ENCODE peak calls at places on chromosomes 4 and X, in eight cellular contexts. F is GM10248; G is nucleus accumbens; C is LoVo; L is fibroblast of pulmonary artery; Z is NCI-H1694 treated with DMSO at 0.1 percent for 48 hours; V is CD4-positive, CD25-positive, alpha-beta regulatory T cell; E is NAMALWA. K is an unnamed sample.

GRCh38 chr4:3393171-3393570 is 48.6 kb upstream of the HGFAC start:
- DNase-seq in F (no peak), G (no peak), C (no peak), L (no peak), Z (no peak), V (no peak), E (no peak), K (no peak)

GRCh38 chr4:189124149-189124758 is 816.4 kb upstream of the FRG1 start:
- DNase-seq in F (no peak), G (peak), C (no peak), L (peak), Z (no peak), V (no peak), E (peak), K (peak)

GRCh38 chrX:139049455-139049854 is 337.9 kb upstream of the FGF13 start:
- DNase-seq in F (no peak), G (no peak), C (no peak), L (no peak), Z (no peak), V (no peak), E (no peak), K (no peak)

GRCh38 chrX:43817454-43817853 is 64.8 kb downstream of the MAOB start:
- DNase-seq in F (no peak), G (no peak), C (no peak), L (no peak), Z (no peak), V (no peak), E (no peak), K (no peak)

GRCh38 chr4:109302366-109303140 is at the start of gene COL25A1:
- DNase-seq in F (peak), G (peak), C (no peak), L (peak), Z (no peak), V (peak), E (no peak), K (peak)

GRCh38 chr4:186008057-186008456 is 60.9 kb upstream of the TLR3 start:
- DNase-seq in F (no peak), G (no peak), C (no peak), L (no peak), Z (no peak), V (no peak), E (no peak), K (no peak)

GRCh38 chr4:148574941-148575340 is 132.7 kb upstream of the NR3C2 start:
- DNase-seq in F (no peak), G (no peak), C (no peak), L (no peak), Z (no peak), V (no peak), E (no peak), K (no peak)

GRCh38 chrX:66015152-66015827 is 24.6 kb downstream of the VSIG4 start:
- DNase-seq in F (peak), G (no peak), C (no peak), L (peak), Z (no peak), V (peak), E (peak), K (no peak)

GRCh38 chr4:53307819-53308773 is 57.8 kb downstream of the SCFD2 start:
- DNase-seq in F (no peak), G (no peak), C (no peak), L (no peak), Z (no peak), V (no peak), E (no peak), K (no peak)

GRCh38 chr4:119750771-119751170 is 122.2 kb upstream of the PDE5A start:
- DNase-seq in F (no peak), G (no peak), C (no peak), L (no peak), Z (no peak), V (no peak), E (no peak), K (no peak)

GRCh38 chr4:66920514-66920913 is 624.8 kb downstream of the CENPC start:
- DNase-seq in F (no peak), G (no peak), C (no peak), L (no peak), Z (no peak), V (no peak), E (no peak), K (no peak)

GRCh38 chrX:21972721-21973120 is 32.2 kb downstream of the SMS start:
- DNase-seq in F (no peak), G (no peak), C (no peak), L (peak), Z (no peak), V (peak), E (peak), K (no peak)

GRCh38 chr4:21413807-21414370 is 534.7 kb downstream of the KCNIP4 start:
- DNase-seq in F (no peak), G (no peak), C (no peak), L (no peak), Z (no peak), V (no peak), E (no peak), K (no peak)

GRCh38 chr4:14783011-14783877 is 219.0 kb upstream of the CPEB2 start:
- DNase-seq in F (peak), G (no peak), C (no peak), L (peak), Z (no peak), V (peak), E (no peak), K (no peak)

GRCh38 chr4:168900080-168900479 is 110.0 kb downstream of the CBR4 start:
- DNase-seq in F (no peak), G (no peak), C (no peak), L (peak), Z (no peak), V (no peak), E (no peak), K (no peak)

GRCh38 chr4:8560265-8561047 is 19.7 kb upstream of the GPR78 start:
- DNase-seq in F (no peak), G (no peak), C (no peak), L (no peak), Z (no peak), V (no peak), E (no peak), K (no peak)

GRCh38 chrX:13279279-13280009 is 40.4 kb downstream of the ATXN3L start:
- DNase-seq in F (no peak), G (no peak), C (no peak), L (no peak), Z (no peak), V (no peak), E (no peak), K (no peak)

GRCh38 chrX:48956728-48957414 is 536 bp downstream of the OTUD5 start:
- DNase-seq in F (no peak), G (no peak), C (no peak), L (no peak), Z (no peak), V (peak), E (no peak), K (no peak)

GRCh38 chr4:61246003-61246402 is 45.9 kb downstream of the ADGRL3 start:
- DNase-seq in F (no peak), G (no peak), C (no peak), L (peak), Z (no peak), V (no peak), E (no peak), K (no peak)

GRCh38 chr4:120056249-120056648 is 10.4 kb downstream of the MAD2L1 start:
- DNase-seq in F (no peak), G (no peak), C (no peak), L (peak), Z (no peak), V (peak), E (peak), K (no peak)

GRCh38 chrX:47175588-47175980 is 18.0 kb upstream of the UBA1 start:
- DNase-seq in F (no peak), G (no peak), C (no peak), L (no peak), Z (no peak), V (no peak), E (no peak), K (no peak)

GRCh38 chrX:108114541-108114940 is 23.0 kb downstream of the ATG4A start:
- DNase-seq in F (no peak), G (no peak), C (no peak), L (no peak), Z (no peak), V (no peak), E (no peak), K (no peak)

GRCh38 chr4:77037736-77038135 is 38.1 kb downstream of the CCNI start:
- DNase-seq in F (no peak), G (no peak), C (no peak), L (no peak), Z (no peak), V (no peak), E (no peak), K (no peak)

GRCh38 chr4:150942539-150942938 is 72.5 kb downstream of the LRBA start:
- DNase-seq in F (no peak), G (no peak), C (no peak), L (no peak), Z (no peak), V (no peak), E (no peak), K (no peak)

GRCh38 chr4:80989921-80990544 is 40.5 kb upstream of the BMP3 start:
- DNase-seq in F (peak), G (peak), C (peak), L (peak), Z (peak), V (peak), E (peak), K (no peak)

GRCh38 chr4:48290146-48290772 is 20.6 kb upstream of the TEC start:
- DNase-seq in F (peak), G (no peak), C (peak), L (peak), Z (no peak), V (peak), E (peak), K (no peak)

GRCh38 chrX:46036508-46036907 is 508.7 kb downstream of the ZNF674 start:
- DNase-seq in F (no peak), G (no peak), C (no peak), L (no peak), Z (no peak), V (no peak), E (no peak), K (no peak)

GRCh38 chr4:182143086-182143821 is 99.9 kb upstream of the TENM3 start:
- DNase-seq in F (no peak), G (no peak), C (peak), L (peak), Z (no peak), V (no peak), E (no peak), K (no peak)

GRCh38 chrX:69556094-69557011 is 52.2 kb downstream of the NALF2 start:
- DNase-seq in F (no peak), G (no peak), C (peak), L (peak), Z (no peak), V (no peak), E (no peak), K (no peak)

GRCh38 chrX:16785247-16786138 is 773 bp upstream of the TXLNG start:
- DNase-seq in F (no peak), G (peak), C (no peak), L (no peak), Z (no peak), V (no peak), E (no peak), K (peak)

GRCh38 chr4:108483077-108483476 is 137.3 kb upstream of the RPL34 start:
- DNase-seq in F (no peak), G (no peak), C (peak), L (no peak), Z (no peak), V (peak), E (no peak), K (no peak)

GRCh38 chr4:16914208-16914607 is 15.8 kb upstream of the LDB2 start:
- DNase-seq in F (no peak), G (no peak), C (no peak), L (peak), Z (no peak), V (no peak), E (peak), K (peak)

GRCh38 chrX:69016220-69016941 is 148.9 kb downstream of the PJA1 start:
- DNase-seq in F (peak), G (no peak), C (no peak), L (no peak), Z (no peak), V (no peak), E (no peak), K (no peak)